ENCODE peak calls at places on chromosomes 11 and 22, in four cellular contexts. N is osteoblast, A is H9, I is PC-3. H is an unnamed sample.

GRCh38 chr11:134913999-134914590 is 502.1 kb upstream of the B3GAT1 start:
- DNase-seq in N (no peak), A (no peak), I (no peak), H (no peak)

GRCh38 chr11:123700774-123701173 is 40.7 kb downstream of the ZNF202 start:
- DNase-seq in N (no peak), A (no peak), I (no peak), H (no peak)

GRCh38 chr11:65425105-65425970 is 2.7 kb downstream of the NEAT1 start:
- DNase-seq in N (no peak), A (peak), I (peak), H (peak)

GRCh38 chr11:45806937-45807791 is 2.2 kb downstream of the SLC35C1 start:
- DNase-seq in N (peak), A (no peak), I (no peak), H (peak)

GRCh38 chr11:59271811-59272327 is 59.1 kb upstream of the MPEG1 start:
- DNase-seq in N (no peak), A (no peak), I (no peak), H (peak)

GRCh38 chr11:35579557-35580396 is 38.5 kb upstream of the FJX1 start:
- DNase-seq in N (peak), A (no peak), I (peak), H (no peak)

GRCh38 chr11:19191530-19192169 is 10.1 kb downstream of the CSRP3 start:
- DNase-seq in N (no peak), A (no peak), I (no peak), H (no peak)

GRCh38 chr11:106012744-106013143 is 9.3 kb downstream of the MSANTD4 start:
- DNase-seq in N (peak), A (no peak), I (no peak), H (no peak)

GRCh38 chr22:33652596-33652995 is 267.7 kb downstream of the LARGE1 start:
- DNase-seq in N (no peak), A (no peak), I (no peak), H (no peak)

GRCh38 chr11:17763244-17763643 is 28.7 kb downstream of the KCNC1 start:
- DNase-seq in N (no peak), A (no peak), I (no peak), H (no peak)

GRCh38 chr11:20249313-20249873 is 89.1 kb upstream of the DBX1 start:
- DNase-seq in N (no peak), A (no peak), I (no peak), H (no peak)

GRCh38 chr11:518463-519202 is 11.6 kb upstream of the RNH1 start:
- DNase-seq in N (peak), A (peak), I (peak), H (peak)

GRCh38 chr22:26770624-26771023 is 113.2 kb downstream of the MIAT start:
- DNase-seq in N (no peak), A (no peak), I (no peak), H (no peak)

GRCh38 chr11:3049430-3050243 is 7.6 kb downstream of the CARS1 start:
- DNase-seq in N (peak), A (no peak), I (peak), H (peak)

GRCh38 chr11:44573333-44573732 is 7.9 kb downstream of the CD82 start:
- DNase-seq in N (no peak), A (no peak), I (no peak), H (no peak)

GRCh38 chr11:62770778-62771143 is 435 bp upstream of the TAF6L start:
- DNase-seq in N (peak), A (peak), I (no peak), H (peak)

GRCh38 chr11:20042717-20043392 is 117.4 kb downstream of the DBX1 start:
- DNase-seq in N (no peak), A (no peak), I (no peak), H (no peak)

GRCh38 chr11:108958446-108959123 is 293.7 kb downstream of the DDX10 start:
- DNase-seq in N (peak), A (no peak), I (peak), H (no peak)

GRCh38 chr11:18203723-18204122 is 31.1 kb downstream of the MRGPRX4 start:
- DNase-seq in N (peak), A (peak), I (peak), H (peak)

GRCh38 chr22:49999063-49999900 is 13.3 kb downstream of the IL17REL start:
- DNase-seq in N (peak), A (peak), I (no peak), H (no peak)

GRCh38 chr11:9574556-9574805 is 1.0 kb downstream of the WEE1 start:
- DNase-seq in N (peak), A (no peak), I (no peak), H (no peak)

GRCh38 chr22:50258361-50259292 is 2.9 kb downstream of the MAPK12 start:
- DNase-seq in N (no peak), A (no peak), I (no peak), H (no peak)

GRCh38 chr11:108733479-108734116 is 68.7 kb downstream of the DDX10 start:
- DNase-seq in N (no peak), A (no peak), I (peak), H (peak)

GRCh38 chr11:61828629-61829407 is 718 bp downstream of the FADS2 start:
- DNase-seq in N (peak), A (peak), I (peak), H (peak)

GRCh38 chr22:32533265-32534068 is 58.9 kb downstream of the FBXO7 start:
- DNase-seq in N (peak), A (no peak), I (no peak), H (no peak)

GRCh38 chr11:66247295-66247694 is 21.1 kb upstream of the RAB1B start:
- DNase-seq in N (peak), A (no peak), I (no peak), H (no peak)

GRCh38 chr22:45246060-45246985 is 5.6 kb upstream of the KIAA0930 start:
- DNase-seq in N (peak), A (no peak), I (peak), H (no peak)

GRCh38 chr22:28410050-28410816 is 269.4 kb downstream of the TTC28 start:
- DNase-seq in N (peak), A (no peak), I (no peak), H (no peak)
- H3K4me2 ChIP-seq in N (peak), A (no peak), I (no peak), H (no peak)

GRCh38 chr11:74142624-74143023 is 28.2 kb downstream of the C2CD3 start:
- DNase-seq in N (peak), A (no peak), I (peak), H (no peak)
- H3K4me2 ChIP-seq in N (peak), A (no peak), I (no peak), H (no peak)

GRCh38 chr11:67274768-67275605 is 8.7 kb downstream of the GRK2 start:
- DNase-seq in N (peak), A (no peak), I (no peak), H (no peak)
- H3K4me2 ChIP-seq in N (no peak), A (no peak), I (no peak), H (peak)

GRCh38 chr11:67486481-67487195 is 3.8 kb downstream of the AIP start:
- DNase-seq in N (peak), A (no peak), I (no peak), H (no peak)
- H3K4me2 ChIP-seq in N (no peak), A (no peak), I (no peak), H (peak)

GRCh38 chr22:47015589-47016178 is 253.2 kb downstream of the TBC1D22A start:
- DNase-seq in N (peak), A (no peak), I (no peak), H (no peak)

GRCh38 chr22:47014636-47014930 is 252.1 kb downstream of the TBC1D22A start:
- DNase-seq in N (peak), A (no peak), I (no peak), H (no peak)

GRCh38 chr22:47016636-47017035 is 254.2 kb downstream of the TBC1D22A start:
- DNase-seq in N (no peak), A (no peak), I (no peak), H (no peak)

GRCh38 chr22:47013861-47014635 is 251.6 kb downstream of the TBC1D22A start:
- DNase-seq in N (peak), A (no peak), I (no peak), H (no peak)

GRCh38 chr22:47014946-47015345 is 252.5 kb downstream of the TBC1D22A start:
- DNase-seq in N (no peak), A (no peak), I (no peak), H (no peak)
- H3K4me2 ChIP-seq in N (no peak), A (no peak), I (no peak), H (no peak)

DNA sequence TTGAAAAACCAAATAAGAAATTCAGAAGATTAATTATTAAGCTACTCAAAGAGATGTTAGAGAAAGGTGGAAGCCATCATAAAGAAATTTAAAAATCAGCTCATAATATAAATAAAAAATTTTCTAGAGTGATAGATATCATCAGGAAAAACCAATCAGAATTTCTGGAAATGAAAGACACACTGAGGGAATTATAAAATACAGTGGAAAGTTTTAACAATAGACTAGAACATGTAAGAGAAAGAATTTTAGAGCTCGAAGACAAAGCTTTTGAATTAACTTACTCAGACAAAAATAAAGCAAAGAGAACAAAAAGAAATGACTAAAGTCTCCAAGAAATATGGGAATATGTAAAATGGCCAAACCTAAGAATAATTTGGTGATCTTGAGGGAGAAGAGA is 1926.9 kb upstream of the RAG2 start:
- DNase-seq in N (no peak), A (no peak), I (no peak), H (no peak)
- H3K4me2 ChIP-seq in N (no peak), A (no peak), I (no peak), H (no peak)

GRCh38 chr22:42711895-42712837 is 8.5 kb downstream of the A4GALT start:
- DNase-seq in N (peak), A (no peak), I (no peak), H (no peak)
- H3K4me2 ChIP-seq in N (no peak), A (no peak), I (no peak), H (no peak)